ENCODE peak calls at places on chromosomes 13 and 19, in nine cellular contexts. P, D, W, R, F, C, G, J and Q are unnamed samples. For H3K4me1, the result is how much of the 10 kb centered on the place peaks cover.

GRCh38 chr13:102897371-102898138 is 51.7 kb downstream of the ERCC5 start:
- DNase-seq in R (no peak), F (no peak), J (no peak), G (peak), P (no peak), D (no peak), W (no peak), C (no peak), Q (no peak)

GRCh38 chr13:35714096-35714495 is 237.6 kb upstream of the MAB21L1 start:
- DNase-seq in G (no peak), W (no peak), C (no peak), R (no peak), J (no peak), D (no peak), F (no peak), P (no peak), Q (no peak)

GRCh38 chr13:33787051-33787591 is 30.8 kb upstream of the RFC3 start:
- DNase-seq in C (no peak), F (no peak), W (no peak), D (no peak), R (no peak), G (no peak), P (no peak), J (no peak), Q (peak)

GRCh38 chr13:47036291-47037008 is 139.6 kb upstream of the HTR2A start:
- DNase-seq in R (no peak), C (no peak), D (no peak), J (peak), P (no peak), G (no peak), F (no peak), W (no peak), Q (no peak)

GRCh38 chr13:45511310-45512147 is 46.8 kb downstream of the COG3 start:
- DNase-seq in D (peak), R (peak), J (peak), C (no peak), G (peak), P (peak), F (no peak), W (no peak), Q (peak)

GRCh38 chr13:39779337-39780270 is 124.1 kb downstream of the COG6 start:
- DNase-seq in R (no peak), D (no peak), C (no peak), G (no peak), F (no peak), W (no peak), P (peak), J (no peak), Q (no peak)

GRCh38 chr19:43101950-43102349 is 19.4 kb upstream of the PSG2 start:
- DNase-seq in J (no peak), G (no peak), C (no peak), D (peak), P (no peak), R (no peak), F (no peak), W (no peak), Q (peak)

GRCh38 chr13:41458939-41459753 is 1.8 kb downstream of the RGCC start:
- DNase-seq in F (no peak), P (peak), J (peak), R (peak), C (no peak), D (peak), G (peak), W (no peak), Q (peak)

GRCh38 chr13:75635621-75636338 is at the start of gene LMO7:
- DNase-seq in P (peak), G (peak), J (peak), D (peak), F (peak), W (no peak), C (peak), R (peak), Q (peak)

GRCh38 chr19:9641810-9642209 is 20.8 kb upstream of the ZNF561 start:
- DNase-seq in R (no peak), D (peak), P (no peak), F (no peak), C (no peak), J (peak), G (no peak), W (no peak), Q (no peak)

GRCh38 chr19:41668315-41668714 is 19.8 kb downstream of the CEACAM7 start:
- DNase-seq in W (no peak), J (no peak), D (no peak), R (no peak), C (no peak), F (no peak), G (no peak), P (no peak), Q (no peak)

GRCh38 chr19:2014731-2015610 is 543 bp downstream of the BTBD2 start:
- DNase-seq in J (peak), C (no peak), R (no peak), F (peak), W (no peak), G (no peak), D (peak), P (no peak), Q (peak)

GRCh38 chr19:39845172-39845571 is 1.0 kb downstream of the FBL start:
- DNase-seq in W (no peak), J (no peak), F (no peak), P (no peak), G (no peak), C (no peak), R (no peak), D (no peak), Q (no peak)

GRCh38 chr13:41500501-41500900 is 43.2 kb downstream of the RGCC start:
- DNase-seq in P (peak), G (no peak), J (no peak), W (no peak), R (no peak), C (no peak), D (no peak), F (peak), Q (peak)

GRCh38 chr19:7000816-7001215 is 20.4 kb downstream of the MBD3L2B start:
- DNase-seq in F (no peak), C (no peak), R (no peak), J (no peak), D (no peak), W (no peak), G (no peak), P (no peak), Q (no peak)

GRCh38 chr19:944663-945241 is 18.9 kb downstream of the ARID3A start:
- DNase-seq in G (no peak), W (no peak), C (no peak), J (no peak), R (no peak), D (no peak), P (no peak), F (peak), Q (no peak)

GRCh38 chr19:6734096-6734696 is 3.2 kb downstream of the GPR108 start:
- DNase-seq in G (no peak), F (no peak), W (no peak), D (peak), J (no peak), C (no peak), P (no peak), R (no peak), Q (no peak)

GRCh38 chr19:12867120-12868099 is 13.8 kb downstream of the DNASE2 start:
- DNase-seq in P (peak), W (no peak), J (peak), D (peak), F (peak), R (no peak), C (no peak), G (no peak), Q (no peak)

GRCh38 chr19:33550741-33551140 is 29.1 kb upstream of the PEPD start:
- DNase-seq in D (no peak), W (no peak), R (no peak), G (no peak), P (no peak), J (no peak), F (no peak), C (no peak), Q (no peak)

GRCh38 chr19:55487884-55488687 is at the start of gene SSC5D:
- DNase-seq in D (no peak), C (no peak), F (no peak), P (peak), W (no peak), G (no peak), R (peak), J (peak), Q (no peak)

DNA sequence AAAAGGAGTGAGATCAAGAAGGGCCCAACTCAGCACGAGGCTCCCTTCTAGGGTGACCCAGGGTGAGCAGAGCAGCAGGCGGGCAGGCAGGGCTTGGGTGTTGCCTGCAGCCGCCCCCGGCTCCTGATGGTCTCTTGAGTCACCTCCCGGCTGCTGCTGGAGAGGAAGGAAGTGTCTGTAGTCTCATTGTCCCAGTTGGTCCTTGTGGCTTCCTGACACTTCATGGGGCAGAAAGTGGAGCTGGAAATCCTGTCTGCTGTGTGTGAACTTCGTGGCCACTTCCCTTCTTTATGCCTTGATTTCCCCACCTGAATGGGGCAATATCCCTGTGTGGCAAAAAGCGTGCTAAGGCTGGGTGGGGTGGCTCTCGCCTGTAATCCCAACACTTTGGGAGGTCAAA is 2.5 kb downstream of the MAP1S start:
- DNase-seq in F (no peak), D (no peak), R (peak), G (peak), W (peak), J (no peak), P (no peak), C (peak), Q (no peak)
- H3K4me1 ChIP-seq in F (half or more), D (half or more), R (under half), G (under half), W (under half), J (under half), P (under half), C (under half), Q (under half)

DNA sequence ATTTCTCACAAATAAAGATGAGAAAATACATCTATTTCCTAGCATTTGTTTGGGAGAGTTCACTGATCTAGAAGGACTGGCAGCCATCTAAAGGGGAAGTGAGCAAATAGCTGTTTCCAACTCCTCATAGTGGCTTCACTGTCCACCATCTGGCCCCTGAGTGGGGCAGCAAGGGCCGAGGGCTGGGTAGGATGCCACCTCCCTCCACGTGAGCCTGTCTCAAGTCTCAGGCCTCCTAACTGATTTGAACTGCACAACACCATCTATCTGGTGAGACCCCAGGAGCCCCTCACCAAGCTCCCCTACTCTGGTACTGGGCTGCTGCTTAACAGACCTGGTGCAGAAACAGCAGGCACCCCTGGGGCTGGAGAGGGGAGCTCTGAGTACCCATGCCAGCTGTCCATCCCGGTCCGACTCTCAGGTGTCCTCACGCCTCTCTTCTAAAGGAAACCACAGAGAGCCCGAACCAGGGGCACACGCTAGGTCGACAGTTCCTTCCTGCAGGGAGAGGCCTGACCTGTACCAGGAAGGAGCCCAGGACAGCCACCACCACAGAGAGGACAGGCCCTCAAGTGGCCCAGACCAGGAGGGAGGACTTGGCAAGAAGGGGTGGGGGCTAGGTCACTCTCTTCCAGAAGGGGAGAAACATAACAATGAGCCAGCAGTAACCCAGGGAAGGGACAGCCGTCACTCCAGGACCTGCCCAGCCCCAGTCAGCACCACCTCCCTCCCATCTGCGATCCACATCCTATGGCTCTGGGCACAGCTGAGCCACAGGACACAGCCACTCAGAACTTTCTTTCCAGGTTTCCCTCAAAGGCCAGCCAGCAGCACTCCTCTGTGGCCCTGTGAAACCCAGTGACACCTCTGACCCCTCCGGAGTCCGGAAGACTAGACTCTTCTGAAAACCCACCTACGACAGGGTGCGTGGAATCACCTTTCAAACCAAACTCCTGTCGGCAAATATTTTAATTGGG is 12.9 kb upstream of the SLC35E1 start:
- DNase-seq in G (no peak), D (peak), C (no peak), J (peak), W (no peak), F (no peak), P (no peak), R (no peak), Q (peak)
- H3K4me1 ChIP-seq in G (half or more), D (half or more), C (half or more), J (under half), W (under half), F (half or more), P (under half), R (under half), Q (half or more)

DNA sequence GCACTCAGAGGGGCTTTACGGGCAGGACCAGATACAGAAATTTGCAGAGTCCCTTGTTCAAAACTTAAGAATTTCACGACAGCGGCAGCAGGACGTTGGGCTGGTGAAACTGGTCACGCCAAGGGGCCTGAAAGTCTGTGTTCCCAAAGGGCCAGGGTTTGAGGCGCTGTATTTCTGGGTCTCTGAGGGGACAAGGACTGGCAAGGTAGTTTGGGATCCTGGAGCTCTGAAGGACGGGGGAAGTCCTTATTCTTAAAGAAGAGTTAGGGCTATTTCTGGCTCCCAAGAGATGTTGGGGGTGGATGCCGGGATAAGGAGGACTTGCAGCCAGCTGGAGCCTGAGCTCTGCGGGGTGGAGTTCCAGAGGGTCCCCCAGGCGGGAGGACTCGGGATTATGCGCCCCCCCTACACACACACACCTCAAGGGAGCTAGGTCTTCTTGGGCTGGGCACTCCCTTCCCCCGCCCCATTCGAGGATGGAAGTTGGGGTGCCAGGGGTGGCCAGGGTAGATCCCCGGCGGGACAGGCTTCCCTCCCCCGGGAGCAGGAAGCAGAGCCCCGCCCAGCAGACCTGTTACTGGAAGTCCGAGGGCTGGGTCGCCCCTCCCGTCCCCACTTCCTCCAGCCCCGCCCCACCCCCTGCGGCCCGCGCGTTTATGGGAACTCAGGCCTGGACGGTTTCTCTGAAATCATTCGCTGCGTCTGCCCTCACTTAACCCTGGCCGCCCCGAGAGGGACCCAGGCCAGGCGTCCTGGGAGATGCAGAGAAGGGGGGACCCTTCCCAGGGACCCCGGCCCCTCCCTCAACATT is 5.6 kb downstream of the BCL3 start:
- DNase-seq in R (peak), F (peak), J (peak), G (peak), W (peak), D (peak), P (peak), C (peak), Q (peak)
- H3K4me1 ChIP-seq in R (under half), F (half or more), J (under half), G (half or more), W (half or more), D (half or more), P (half or more), C (half or more), Q (under half)

GRCh38 chr19:14439014-14439413 is 5.9 kb downstream of the PKN1 start:
- DNase-seq in G (no peak), J (no peak), D (no peak), W (no peak), F (no peak), P (no peak), R (no peak), C (no peak), Q (no peak)
- H3K4me1 ChIP-seq in G (half or more), J (under half), D (under half), W (under half), F (half or more), P (under half), R (under half), C (under half), Q (under half)

GRCh38 chr13:111153279-111153976 is 38.3 kb downstream of the ARHGEF7 start:
- DNase-seq in W (peak), C (peak), F (peak), D (peak), G (peak), R (peak), P (peak), J (peak), Q (peak)
- H3K4me1 ChIP-seq in W (under half), C (under half), F (under half), D (under half), G (under half), R (under half), P (under half), J (under half), Q (under half)

DNA sequence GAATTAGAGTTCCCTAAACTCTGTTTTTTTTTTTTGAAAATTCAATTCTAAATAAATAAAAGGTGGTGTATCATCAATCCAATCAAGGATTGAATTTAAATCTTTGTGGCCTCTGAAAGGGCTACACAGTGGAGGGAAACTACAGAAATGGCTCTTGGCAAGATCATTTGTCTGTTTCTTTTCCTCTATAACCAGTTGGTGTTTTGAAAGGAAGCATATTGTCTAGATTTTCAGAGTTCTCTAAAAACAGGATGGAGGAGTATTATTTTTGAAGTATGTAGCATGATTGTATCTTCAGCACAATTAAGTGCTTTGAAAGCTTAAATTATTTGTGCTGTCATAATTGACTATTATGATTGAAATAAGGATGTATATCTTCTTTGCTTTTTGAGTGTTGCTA is 29.8 kb downstream of the WASF3 start:
- DNase-seq in C (no peak), J (no peak), G (no peak), W (no peak), R (no peak), P (no peak), D (no peak), F (no peak), Q (no peak)
- H3K4me1 ChIP-seq in C (under half), J (under half), G (under half), W (under half), R (under half), P (under half), D (under half), F (under half), Q (under half)

DNA sequence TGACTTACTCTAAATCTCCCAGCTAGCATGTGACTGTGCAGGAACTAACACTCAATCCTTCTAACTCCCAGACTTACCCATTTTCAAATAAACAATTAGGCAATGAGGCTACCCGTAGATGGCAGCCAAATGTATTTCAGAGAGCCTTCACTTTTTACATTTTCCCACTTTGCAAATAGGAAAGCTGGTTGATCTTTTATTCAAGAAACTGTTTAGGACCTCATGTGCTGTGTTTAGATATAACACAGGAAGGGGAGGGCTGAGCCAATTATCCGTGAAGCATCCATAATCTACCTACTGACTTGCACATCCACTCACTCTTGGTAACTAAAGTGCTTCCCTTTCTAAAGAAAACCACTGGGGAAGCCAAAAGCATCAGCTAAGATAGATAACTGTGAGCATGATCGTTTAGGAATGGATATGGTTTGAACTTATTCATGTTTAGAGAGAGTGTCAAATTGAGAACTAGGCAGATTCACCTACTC is 33.4 kb downstream of the MBNL2 start:
- DNase-seq in R (no peak), W (no peak), J (no peak), D (peak), P (peak), F (no peak), G (no peak), C (no peak), Q (no peak)
- H3K4me1 ChIP-seq in R (under half), W (half or more), J (under half), D (under half), P (under half), F (half or more), G (half or more), C (half or more), Q (under half)

GRCh38 chr13:110125613-110126272 is 181.2 kb downstream of the COL4A1 start:
- DNase-seq in D (no peak), J (no peak), P (no peak), W (no peak), F (no peak), C (no peak), G (no peak), R (no peak), Q (no peak)

GRCh38 chr13:110124201-110124600 is 182.8 kb downstream of the COL4A1 start:
- DNase-seq in W (no peak), R (no peak), G (no peak), D (no peak), C (no peak), J (no peak), P (no peak), F (no peak), Q (no peak)

GRCh38 chr13:110121312-110122083 is 185.5 kb downstream of the COL4A1 start:
- DNase-seq in D (no peak), W (no peak), F (no peak), C (no peak), J (no peak), G (no peak), P (no peak), R (no peak), Q (no peak)

GRCh38 chr13:110125157-110125556 is 181.8 kb downstream of the COL4A1 start:
- DNase-seq in J (no peak), C (no peak), P (peak), G (no peak), D (no peak), R (no peak), F (no peak), W (no peak), Q (no peak)

DNA sequence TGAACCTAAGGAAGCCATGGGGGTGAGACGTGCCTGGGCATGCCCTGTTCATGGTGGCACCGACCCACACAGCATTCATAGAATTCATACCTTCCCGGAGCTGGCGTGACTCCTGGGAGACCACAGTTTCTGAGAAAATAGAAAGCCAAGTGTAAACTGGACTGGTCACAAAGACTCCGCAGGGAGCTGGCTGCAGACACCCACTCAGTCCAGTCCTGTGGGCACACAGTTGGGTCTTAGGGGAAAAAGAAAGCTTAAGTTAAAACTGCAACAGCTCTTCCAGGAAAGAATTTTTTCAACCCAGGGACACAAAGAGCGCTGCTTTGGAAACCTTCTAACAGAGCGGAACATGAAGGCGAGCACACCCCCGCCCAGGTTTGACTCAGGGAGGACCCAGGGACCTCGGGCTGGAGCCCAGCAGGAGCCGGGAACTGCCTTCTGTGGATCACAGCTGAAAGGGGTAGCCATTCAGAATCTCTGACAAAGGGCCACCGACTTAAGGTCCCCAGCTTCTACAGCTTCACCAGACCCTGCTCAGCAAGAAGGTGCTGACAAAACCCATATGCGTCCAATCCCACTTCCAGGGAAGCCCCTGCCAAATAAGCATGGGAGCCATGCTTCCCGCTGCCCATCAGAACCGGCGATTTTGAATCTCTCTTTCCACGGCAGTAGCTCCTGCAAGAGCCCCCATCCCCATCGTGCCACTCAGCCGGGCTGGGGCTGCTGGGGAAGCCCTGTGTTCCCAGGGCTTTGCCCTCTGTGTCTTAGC is 183.7 kb downstream of the COL4A1 start:
- DNase-seq in J (no peak), F (no peak), C (no peak), R (no peak), P (peak), D (no peak), W (no peak), G (no peak), Q (no peak)
- H3K4me1 ChIP-seq in J (under half), F (under half), C (under half), R (under half), P (under half), D (under half), W (under half), G (under half), Q (under half)